ENCODE peak calls at places on chromosome 20, in six cellular contexts. X is SJSA1, W is neural progenitor cell, O is substantia nigra, L is A549, T is endodermal cell. C is an unnamed sample.

GRCh38 chr20:1440024-1440423 is 26.6 kb downstream of the NSFL1C start:
- DNase-seq in W (peak), O (no peak), L (peak), X (no peak), T (peak), C (peak)

GRCh38 chr20:34452281-34452982 is 63.8 kb upstream of the DYNLRB1 start:
- DNase-seq in L (no peak), T (no peak), X (no peak), O (no peak), W (no peak), C (no peak)

GRCh38 chr20:41387433-41387832 is 20.8 kb upstream of the EMILIN3 start:
- DNase-seq in T (peak), W (peak), L (no peak), X (no peak), O (no peak), C (no peak)

GRCh38 chr20:5316188-5317158 is at the start of gene PROKR2:
- DNase-seq in L (no peak), O (no peak), X (no peak), W (peak), T (peak), C (peak)

GRCh38 chr20:36861875-36862801 is 13.8 kb upstream of the TLDC2 start:
- DNase-seq in T (peak), W (peak), X (peak), L (peak), O (peak), C (peak)

GRCh38 chr20:40279390-40279789 is 409.6 kb downstream of the MAFB start:
- DNase-seq in T (peak), L (no peak), X (peak), W (no peak), O (no peak), C (peak)

GRCh38 chr20:33685328-33686007 is 717 bp downstream of the E2F1 start:
- DNase-seq in X (peak), L (peak), T (peak), O (no peak), W (peak), C (peak)

GRCh38 chr20:43384321-43384940 is 73.3 kb upstream of the SRSF6 start:
- DNase-seq in T (no peak), X (no peak), O (no peak), L (no peak), W (no peak), C (no peak)

GRCh38 chr20:61807426-61808160 is 258.1 kb downstream of the TAF4 start:
- DNase-seq in W (no peak), T (no peak), O (no peak), X (peak), L (no peak), C (no peak)

GRCh38 chr20:41148956-41149355 is 11.6 kb downstream of the PLCG1 start:
- DNase-seq in W (no peak), L (no peak), O (no peak), T (no peak), X (no peak), C (no peak)

GRCh38 chr20:2751868-2752630 is 48.4 kb downstream of the CPXM1 start:
- DNase-seq in X (no peak), O (no peak), W (peak), L (peak), T (no peak), C (peak)

GRCh38 chr20:43662943-43663655 is 3.8 kb upstream of the MYBL2 start:
- DNase-seq in X (no peak), T (peak), O (no peak), W (no peak), L (peak), C (no peak)

GRCh38 chr20:48941467-48941866 is 20.0 kb downstream of the ARFGEF2 start:
- DNase-seq in O (no peak), W (no peak), T (no peak), X (no peak), L (no peak), C (peak)

GRCh38 chr20:47018381-47018780 is 123.7 kb downstream of the EYA2 start:
- DNase-seq in T (no peak), X (no peak), O (no peak), W (no peak), L (no peak), C (no peak)

GRCh38 chr20:25223179-25223661 is 24.7 kb upstream of the PYGB start:
- DNase-seq in T (peak), X (peak), L (peak), W (peak), O (no peak), C (peak)

GRCh38 chr20:37526839-37527637 is 638 bp downstream of the BLCAP start:
- DNase-seq in X (peak), L (peak), O (no peak), W (peak), T (peak), C (peak)

GRCh38 chr20:47144463-47144862 is 212.0 kb downstream of the ZMYND8 start:
- DNase-seq in O (no peak), W (no peak), T (no peak), X (no peak), L (no peak), C (no peak)

GRCh38 chr20:56630086-56630493 is 984 bp downstream of the TFAP2C start:
- DNase-seq in W (peak), O (peak), L (peak), X (no peak), T (peak), C (peak)

GRCh38 chr20:25317351-25318075 is 69.6 kb downstream of the PYGB start:
- DNase-seq in L (no peak), W (no peak), O (no peak), X (no peak), T (no peak), C (no peak)

GRCh38 chr20:19275630-19276071 is 63.2 kb downstream of the SLC24A3 start:
- DNase-seq in L (no peak), O (peak), X (no peak), W (no peak), T (no peak), C (peak)
- H3K27ac ChIP-seq in L (no peak), O (no peak), X (no peak), W (no peak), T (no peak), C (peak)

GRCh38 chr20:63280929-63281545 is 8.4 kb downstream of the ARFGAP1 start:
- DNase-seq in T (peak), O (no peak), L (peak), W (peak), X (no peak), C (no peak)
- H3K27ac ChIP-seq in T (no peak), O (no peak), L (no peak), W (no peak), X (no peak), C (no peak)

DNA sequence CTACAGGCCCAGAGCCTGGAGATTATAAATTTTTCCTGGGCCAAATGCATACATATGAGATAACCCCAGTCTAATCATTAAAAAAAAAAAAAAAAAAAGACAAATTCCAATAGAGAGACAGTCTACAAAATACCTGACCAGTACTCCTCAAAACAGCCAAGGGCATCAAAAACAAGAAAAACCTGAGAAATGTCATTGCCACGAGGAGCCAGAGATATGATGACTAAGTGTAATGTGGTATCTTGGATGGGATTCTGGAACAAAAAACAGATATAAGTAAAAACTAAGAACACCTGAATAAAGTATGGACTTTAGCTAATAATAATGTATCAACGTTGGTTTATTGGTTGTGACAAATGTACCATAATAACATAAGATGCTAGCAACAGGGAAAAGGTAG is 24.9 kb downstream of the UBE2V1 start:
- DNase-seq in T (no peak), O (no peak), L (no peak), W (no peak), X (no peak), C (no peak)
- H3K27ac ChIP-seq in T (no peak), O (no peak), L (no peak), W (no peak), X (no peak), C (no peak)

GRCh38 chr20:23918896-23919295 is 39.3 kb upstream of the CST5 start:
- DNase-seq in X (no peak), O (no peak), W (no peak), T (no peak), L (no peak), C (no peak)

GRCh38 chr20:23920936-23921335 is 41.4 kb upstream of the CST5 start:
- DNase-seq in L (no peak), O (no peak), T (no peak), W (no peak), X (no peak), C (no peak)

GRCh38 chr20:23923311-23923710 is 43.8 kb upstream of the CST5 start:
- DNase-seq in W (no peak), O (no peak), X (no peak), L (no peak), T (no peak), C (no peak)

GRCh38 chr20:23918101-23918862 is 38.7 kb upstream of the CST5 start:
- DNase-seq in W (no peak), O (no peak), L (no peak), X (no peak), T (no peak), C (peak)

DNA sequence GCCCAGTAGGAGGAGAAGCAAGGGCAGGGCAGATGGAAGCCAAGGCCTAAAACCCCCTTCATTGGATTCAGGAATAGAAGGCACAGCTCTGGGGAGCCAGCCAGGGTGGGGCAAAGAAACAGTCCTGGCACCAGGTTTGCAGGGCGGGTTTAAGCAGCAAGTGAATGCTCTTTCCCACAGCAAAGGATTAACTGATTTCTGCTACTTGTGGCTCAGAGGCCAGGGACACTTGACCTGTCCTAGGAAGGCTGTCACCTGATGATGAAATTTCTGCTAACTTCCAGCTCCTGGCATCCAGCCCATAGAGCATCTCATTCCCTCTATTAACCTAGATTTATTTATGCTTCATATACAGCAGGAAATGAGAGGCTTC is 40.8 kb upstream of the CST5 start:
- DNase-seq in O (no peak), L (no peak), T (no peak), X (no peak), W (no peak), C (no peak)
- H3K27ac ChIP-seq in O (no peak), L (no peak), T (no peak), X (peak), W (no peak), C (no peak)

GRCh38 chr20:10376271-10377075 is 57.5 kb downstream of the MKKS start:
- DNase-seq in W (no peak), O (no peak), L (no peak), X (peak), T (no peak), C (peak)
- H3K27ac ChIP-seq in W (no peak), O (no peak), L (peak), X (peak), T (no peak), C (no peak)

DNA sequence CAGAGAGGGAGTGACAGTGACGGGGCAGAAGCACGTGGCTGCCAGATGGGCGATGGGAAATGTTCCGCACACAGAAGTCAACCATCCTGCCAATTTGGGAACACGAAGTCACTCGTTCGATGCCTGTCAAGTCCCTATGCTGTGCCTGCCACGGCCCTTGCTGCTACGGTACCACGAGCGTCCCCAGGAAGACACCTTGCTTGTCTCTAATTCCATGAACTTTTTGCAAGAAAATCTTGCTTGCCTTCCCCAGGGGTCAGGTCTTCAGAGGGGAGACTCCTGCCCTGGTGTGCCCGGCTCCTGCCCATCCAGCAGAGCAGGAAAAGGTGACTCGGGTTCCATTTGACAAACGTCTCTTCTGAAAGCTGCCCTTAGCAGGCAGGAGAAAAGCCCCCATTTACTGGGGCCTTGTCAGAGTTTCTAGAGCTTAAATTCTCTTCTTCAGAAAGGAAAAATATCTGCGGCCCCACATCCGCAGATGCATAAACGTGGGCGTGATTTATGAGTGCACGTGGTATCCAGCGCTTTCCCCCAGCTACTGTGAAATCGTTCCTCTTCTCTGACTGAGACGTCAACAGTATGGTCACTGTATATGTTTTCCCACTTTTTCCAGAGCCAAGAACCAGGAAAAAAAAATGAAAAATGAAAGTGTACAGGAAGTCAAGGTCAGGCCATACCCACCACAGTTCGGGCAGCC is 16.8 kb upstream of the STX16 start:
- DNase-seq in W (no peak), T (no peak), L (no peak), X (no peak), O (no peak), C (peak)
- H3K27ac ChIP-seq in W (no peak), T (no peak), L (peak), X (no peak), O (no peak), C (no peak)

GRCh38 chr20:4038676-4039075 is 23.3 kb upstream of the RNF24 start:
- DNase-seq in W (no peak), O (no peak), X (no peak), T (peak), L (no peak), C (no peak)
- H3K27ac ChIP-seq in W (no peak), O (no peak), X (no peak), T (no peak), L (no peak), C (no peak)

DNA sequence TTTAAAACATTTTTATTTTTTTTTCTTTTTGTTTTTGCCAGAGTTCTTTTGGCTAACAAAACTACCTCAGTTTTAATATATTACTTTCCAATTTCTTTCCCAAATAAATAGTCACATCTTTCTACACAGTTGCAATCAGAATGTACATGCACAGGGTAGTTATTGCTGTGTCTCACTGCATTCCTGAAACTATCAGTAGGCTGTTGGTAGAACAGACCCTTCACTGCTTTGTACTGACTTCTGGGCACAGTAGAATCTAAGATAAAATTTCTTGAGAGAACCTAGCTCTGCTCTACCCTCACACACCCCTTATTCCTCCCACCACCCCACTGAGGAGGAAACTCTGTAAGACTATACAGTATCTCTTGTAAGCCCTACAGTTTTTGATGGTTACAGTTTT is 19.9 kb downstream of the TPX2 start:
- DNase-seq in O (no peak), T (no peak), L (no peak), W (no peak), X (no peak), C (no peak)
- H3K27ac ChIP-seq in O (no peak), T (no peak), L (no peak), W (no peak), X (no peak), C (no peak)

DNA sequence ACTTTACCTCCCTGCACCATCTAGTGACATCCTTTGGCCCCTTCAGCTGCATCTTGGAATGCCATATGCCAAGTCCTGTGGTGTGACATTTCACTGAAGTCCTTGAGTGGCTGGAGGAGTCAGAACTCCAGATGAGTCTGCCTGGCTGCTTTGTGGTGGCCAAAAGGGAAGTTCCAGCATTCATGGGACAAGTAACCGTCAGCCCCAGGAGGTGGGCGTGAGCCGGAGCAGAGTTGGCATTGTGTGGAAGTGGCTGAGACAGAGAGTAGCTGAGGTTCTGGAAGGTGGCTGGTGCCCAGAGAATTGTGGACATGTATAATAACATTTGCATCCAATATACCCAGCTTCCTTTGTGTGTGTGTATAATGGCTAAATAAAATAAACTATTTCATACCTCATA is 13.9 kb upstream of the TMX4 start:
- DNase-seq in L (no peak), O (no peak), T (no peak), W (no peak), X (no peak), C (no peak)
- H3K27ac ChIP-seq in L (no peak), O (no peak), T (no peak), W (no peak), X (no peak), C (no peak)

C was measured in A673.